ENCODE peak calls at places on chromosome 15, in seven cellular contexts. M is HepG2, G is hepatocyte, I is fibroblast of lung, A is PC-3, F is H1, B is astrocyte. N is an unnamed sample.

GRCh38 chr15:73884159-73884558 is 10.8 kb downstream of the TBC1D21 start:
- DNase-seq in B (no peak), A (no peak), M (no peak), F (no peak), G (no peak), I (no peak), N (no peak)

GRCh38 chr15:62464705-62465104 is 299.6 kb upstream of the C2CD4B start:
- DNase-seq in F (no peak), G (no peak), A (no peak), B (peak), M (no peak), I (no peak), N (no peak)

GRCh38 chr15:76377751-76378150 is 41.2 kb downstream of the ISL2 start:
- DNase-seq in I (no peak), A (no peak), B (no peak), M (no peak), G (no peak), F (no peak), N (no peak)

GRCh38 chr15:56964182-56964581 is 45.7 kb downstream of the TCF12 start:
- DNase-seq in G (no peak), M (no peak), F (no peak), I (peak), B (peak), A (no peak), N (no peak)

GRCh38 chr15:65412556-65412955 is 10.2 kb downstream of the IGDCC4 start:
- DNase-seq in G (no peak), I (peak), M (no peak), F (no peak), A (no peak), B (no peak), N (no peak)

GRCh38 chr15:57064033-57064432 is 145.6 kb downstream of the TCF12 start:
- DNase-seq in M (no peak), I (peak), F (no peak), B (no peak), A (no peak), G (no peak), N (no peak)

GRCh38 chr15:40137011-40137906 is 23.6 kb upstream of the BUB1B start:
- DNase-seq in B (no peak), G (no peak), A (peak), M (no peak), F (no peak), I (no peak), N (peak)

GRCh38 chr15:100566850-100567249 is 35.1 kb downstream of the LINS1 start:
- DNase-seq in M (no peak), B (no peak), F (no peak), I (no peak), G (no peak), A (no peak), N (no peak)

GRCh38 chr15:89332446-89332845 is 2.2 kb downstream of the POLG start:
- DNase-seq in A (peak), I (peak), F (no peak), G (no peak), M (peak), B (no peak), N (peak)

GRCh38 chr15:48427960-48428547 is 96.8 kb downstream of the DUT start:
- DNase-seq in M (no peak), I (peak), B (peak), A (no peak), G (no peak), F (no peak), N (no peak)

GRCh38 chr15:80615783-80616391 is 79.2 kb upstream of the ABHD17C start:
- DNase-seq in M (peak), G (peak), B (peak), A (peak), F (no peak), I (peak), N (no peak)

GRCh38 chr15:71136159-71137137 is 21.2 kb downstream of the THSD4 start:
- DNase-seq in F (no peak), I (peak), M (no peak), A (peak), B (peak), G (no peak), N (no peak)

GRCh38 chr15:51170882-51171577 is 76.3 kb upstream of the TNFAIP8L3 start:
- DNase-seq in B (no peak), A (no peak), M (no peak), I (no peak), F (no peak), G (no peak), N (peak)

GRCh38 chr15:51172190-51172589 is 77.5 kb upstream of the TNFAIP8L3 start:
- DNase-seq in G (no peak), B (peak), A (no peak), F (no peak), I (peak), M (no peak), N (no peak)

GRCh38 chr15:51168700-51169099 is 74.0 kb upstream of the TNFAIP8L3 start:
- DNase-seq in A (no peak), G (no peak), I (peak), B (no peak), M (no peak), F (no peak), N (no peak)

GRCh38 chr15:51171578-51171932 is 76.8 kb upstream of the TNFAIP8L3 start:
- DNase-seq in A (no peak), M (no peak), F (no peak), G (no peak), B (no peak), I (no peak), N (no peak)
- TF ChIP-seq EZH2 in A (no peak), M (no peak), F (no peak), G (no peak), B (no peak), I (no peak), N (no peak)

GRCh38 chr15:43232289-43232874 is 11.6 kb upstream of the EPB42 start:
- DNase-seq in M (no peak), B (no peak), G (no peak), F (no peak), I (no peak), A (peak), N (no peak)

GRCh38 chr15:43225201-43225949 is 4.6 kb upstream of the EPB42 start:
- DNase-seq in B (peak), I (peak), F (no peak), M (peak), G (peak), A (peak), N (peak)

GRCh38 chr15:43226436-43227305 is 5.9 kb upstream of the EPB42 start:
- DNase-seq in G (no peak), M (no peak), B (no peak), A (no peak), I (no peak), F (no peak), N (no peak)

GRCh38 chr15:43230640-43231115 is 9.9 kb upstream of the EPB42 start:
- DNase-seq in I (no peak), F (no peak), B (no peak), A (no peak), M (no peak), G (no peak), N (no peak)

DNA sequence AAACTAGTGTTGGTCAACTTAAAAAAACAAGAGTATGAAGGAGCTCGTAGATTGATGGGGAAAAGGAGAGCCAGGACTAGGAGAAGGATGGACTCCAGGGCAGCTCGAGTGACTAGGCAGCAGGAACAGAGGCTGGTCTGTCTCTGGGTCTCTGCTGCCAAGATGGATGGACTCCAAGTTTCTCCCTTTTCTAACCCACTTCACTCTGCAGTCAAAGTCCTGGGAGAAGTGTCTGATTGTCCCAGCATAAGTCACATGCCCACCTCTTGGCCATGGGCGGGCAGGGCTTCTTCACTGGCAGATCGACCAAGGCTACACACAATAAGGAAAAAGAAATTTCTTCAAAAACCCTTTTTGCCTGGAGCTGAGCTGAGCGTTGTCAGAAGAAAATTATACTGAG is 9.2 kb upstream of the EPB42 start:
- DNase-seq in I (no peak), B (no peak), F (no peak), M (no peak), A (no peak), G (no peak), N (no peak)
- TF ChIP-seq EZH2 in I (no peak), B (no peak), F (no peak), M (no peak), A (no peak), G (no peak), N (no peak)

GRCh38 chr15:60589728-60590127 is 110.8 kb upstream of the ICE2 start:
- DNase-seq in F (no peak), I (no peak), B (no peak), M (no peak), A (no peak), G (no peak), N (no peak)

GRCh38 chr15:60592386-60593339 is 113.7 kb upstream of the ICE2 start:
- DNase-seq in I (peak), A (peak), F (no peak), B (peak), G (peak), M (peak), N (peak)

GRCh38 chr15:60591491-60592385 is 112.8 kb upstream of the ICE2 start:
- DNase-seq in A (no peak), I (peak), G (peak), B (no peak), M (no peak), F (no peak), N (peak)

GRCh38 chr15:60589253-60589652 is 110.3 kb upstream of the ICE2 start:
- DNase-seq in F (no peak), B (no peak), I (no peak), A (no peak), M (no peak), G (no peak), N (no peak)

GRCh38 chr15:60590935-60591490 is 112.1 kb upstream of the ICE2 start:
- DNase-seq in A (no peak), I (peak), B (peak), F (no peak), M (peak), G (peak), N (peak)
- TF ChIP-seq EZH2 in A (peak), I (no peak), B (peak), F (no peak), M (no peak), G (no peak), N (peak)

GRCh38 chr15:90593469-90594158 is 63.9 kb downstream of the CRTC3 start:
- DNase-seq in M (no peak), B (no peak), F (no peak), G (no peak), I (no peak), A (no peak), N (no peak)

GRCh38 chr15:90592144-90592887 is 62.6 kb downstream of the CRTC3 start:
- DNase-seq in F (no peak), M (peak), I (peak), G (no peak), B (peak), A (peak), N (no peak)

GRCh38 chr15:90595760-90596155 is 66.0 kb downstream of the CRTC3 start:
- DNase-seq in B (no peak), F (no peak), M (no peak), A (no peak), I (no peak), G (no peak), N (no peak)

GRCh38 chr15:90596943-90597342 is 67.2 kb downstream of the CRTC3 start:
- DNase-seq in B (no peak), F (no peak), G (no peak), M (no peak), I (no peak), A (no peak), N (no peak)

DNA sequence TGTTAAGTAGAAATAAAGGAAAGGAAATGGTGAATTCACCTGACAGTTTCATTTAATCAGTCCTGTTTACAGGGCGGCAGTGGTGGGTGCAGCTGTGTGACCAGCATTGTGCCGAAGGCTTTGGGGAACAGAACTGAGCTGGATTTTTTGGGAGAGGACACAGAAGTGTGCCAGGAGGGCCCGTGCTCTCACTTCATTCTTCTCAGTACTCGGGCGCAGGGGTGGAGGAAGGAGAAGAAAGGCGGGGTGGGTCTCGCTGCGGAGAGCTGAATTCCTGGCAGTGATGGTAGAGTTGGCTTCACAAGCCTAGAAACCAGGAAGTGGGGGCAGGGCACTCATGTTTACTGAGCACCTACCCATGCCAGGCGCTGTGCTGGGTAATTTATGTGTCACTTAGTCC is 64.6 kb downstream of the CRTC3 start:
- DNase-seq in A (peak), I (peak), B (peak), F (no peak), G (no peak), M (no peak), N (no peak)
- TF ChIP-seq EZH2 in A (no peak), I (no peak), B (no peak), F (no peak), G (no peak), M (no peak), N (no peak)

GRCh38 chr15:26970712-26971210 is at the start of gene GABRG3:
- DNase-seq in B (peak), I (no peak), A (peak), G (peak), M (no peak), F (no peak), N (peak)
- TF ChIP-seq EZH2 in B (no peak), I (no peak), A (no peak), G (peak), M (no peak), F (no peak), N (peak)